ENCODE peak calls at places on chromosomes 3 and 15, in four cellular contexts. One of them, this sample, is unnamed.

GRCh38 chr3:46102059-46102779 is 74.9 kb upstream of the XCR1 start:
- DNase-seq in psoas muscle: no peak
- DNase-seq in fibroblast of mammary gland: no peak
- DNase-seq in AML-193: no peak
- DNase-seq in this sample: no peak

GRCh38 chr3:87350367-87351199 is 74.2 kb upstream of the POU1F1 start:
- DNase-seq in fibroblast of mammary gland: peak
- DNase-seq in AML-193: peak
- DNase-seq in psoas muscle: no peak
- DNase-seq in this sample: peak

GRCh38 chr3:177430653-177431052 is 233.4 kb upstream of the TBL1XR1 start:
- DNase-seq in psoas muscle: no peak
- DNase-seq in AML-193: no peak
- DNase-seq in fibroblast of mammary gland: no peak
- DNase-seq in this sample: no peak

GRCh38 chr3:29977360-29977759 is 629.0 kb upstream of the TGFBR2 start:
- DNase-seq in AML-193: no peak
- DNase-seq in fibroblast of mammary gland: peak
- DNase-seq in psoas muscle: no peak
- DNase-seq in this sample: no peak

GRCh38 chr3:147793841-147794240 is 384.7 kb downstream of the ZIC1 start:
- DNase-seq in fibroblast of mammary gland: peak
- DNase-seq in psoas muscle: no peak
- DNase-seq in AML-193: no peak
- DNase-seq in this sample: no peak

GRCh38 chr3:167716920-167717319 is 17.8 kb downstream of the PDCD10 start:
- DNase-seq in fibroblast of mammary gland: no peak
- DNase-seq in psoas muscle: no peak
- DNase-seq in AML-193: no peak
- DNase-seq in this sample: peak

GRCh38 chr3:149879872-149880271 is 66.9 kb downstream of the RNF13 start:
- DNase-seq in psoas muscle: peak
- DNase-seq in AML-193: peak
- DNase-seq in fibroblast of mammary gland: peak
- DNase-seq in this sample: peak

GRCh38 chr3:36648241-36649034 is 115.9 kb downstream of the DCLK3 start:
- DNase-seq in psoas muscle: no peak
- DNase-seq in AML-193: no peak
- DNase-seq in fibroblast of mammary gland: peak
- DNase-seq in this sample: no peak

GRCh38 chr3:111721702-111722205 is 126.6 kb upstream of the ZBED2 start:
- DNase-seq in AML-193: no peak
- DNase-seq in fibroblast of mammary gland: no peak
- DNase-seq in psoas muscle: no peak
- DNase-seq in this sample: no peak

GRCh38 chr15:59105839-59106238 is 893 bp downstream of the CCNB2 start:
- DNase-seq in fibroblast of mammary gland: no peak
- DNase-seq in AML-193: no peak
- DNase-seq in psoas muscle: no peak
- DNase-seq in this sample: peak

GRCh38 chr3:17292556-17292955 is 407.8 kb downstream of the PLCL2 start:
- DNase-seq in fibroblast of mammary gland: no peak
- DNase-seq in psoas muscle: no peak
- DNase-seq in AML-193: no peak
- DNase-seq in this sample: no peak

GRCh38 chr3:88661433-88661824 is 446.0 kb upstream of the EPHA3 start:
- DNase-seq in psoas muscle: no peak
- DNase-seq in fibroblast of mammary gland: no peak
- DNase-seq in AML-193: no peak
- DNase-seq in this sample: no peak

GRCh38 chr3:136811701-136812100 is 7.2 kb upstream of the SLC35G2 start:
- DNase-seq in psoas muscle: no peak
- DNase-seq in AML-193: no peak
- DNase-seq in fibroblast of mammary gland: no peak
- DNase-seq in this sample: no peak

GRCh38 chr3:29427266-29428103 is 146.6 kb downstream of the RBMS3 start:
- DNase-seq in AML-193: no peak
- DNase-seq in fibroblast of mammary gland: peak
- DNase-seq in psoas muscle: no peak
- DNase-seq in this sample: no peak

GRCh38 chr15:72488558-72488957 is 14.4 kb downstream of the ARIH1 start:
- DNase-seq in AML-193: no peak
- DNase-seq in psoas muscle: no peak
- DNase-seq in fibroblast of mammary gland: no peak
- DNase-seq in this sample: no peak

GRCh38 chr3:187783098-187783497 is 37.8 kb upstream of the BCL6 start:
- DNase-seq in fibroblast of mammary gland: peak
- DNase-seq in AML-193: no peak
- DNase-seq in psoas muscle: no peak
- DNase-seq in this sample: no peak

GRCh38 chr3:112136959-112137693 is 4.1 kb upstream of the GCSAM start:
- DNase-seq in AML-193: peak
- DNase-seq in psoas muscle: no peak
- DNase-seq in fibroblast of mammary gland: peak
- DNase-seq in this sample: peak

GRCh38 chr15:67133738-67134576 is 68.6 kb downstream of the SMAD3 start:
- DNase-seq in AML-193: no peak
- DNase-seq in fibroblast of mammary gland: peak
- DNase-seq in psoas muscle: no peak
- DNase-seq in this sample: peak

GRCh38 chr15:76974456-76975083 is 20.4 kb upstream of the PSTPIP1 start:
- DNase-seq in psoas muscle: no peak
- DNase-seq in AML-193: no peak
- DNase-seq in fibroblast of mammary gland: no peak
- DNase-seq in this sample: no peak

GRCh38 chr3:15332405-15333098 is at the start of gene SH3BP5:
- DNase-seq in fibroblast of mammary gland: peak
- DNase-seq in psoas muscle: peak
- DNase-seq in AML-193: peak
- DNase-seq in this sample: peak

GRCh38 chr3:100023150-100023549 is 91.2 kb downstream of the FILIP1L start:
- DNase-seq in fibroblast of mammary gland: no peak
- DNase-seq in AML-193: no peak
- DNase-seq in psoas muscle: no peak
- DNase-seq in this sample: no peak

GRCh38 chr3:136942796-136943195 is 15.0 kb upstream of the IL20RB start:
- DNase-seq in psoas muscle: no peak
- DNase-seq in AML-193: no peak
- DNase-seq in fibroblast of mammary gland: no peak
- DNase-seq in this sample: no peak

GRCh38 chr3:15629860-15630597 is 28.5 kb downstream of the BTD start:
- DNase-seq in AML-193: peak
- DNase-seq in psoas muscle: no peak
- DNase-seq in fibroblast of mammary gland: peak
- DNase-seq in this sample: peak